ENCODE peak calls at places on chromosome X, in seven cellular contexts. B is RWPE2, W is lung, A is kidney, L is Peyer's patch, H is small intestine, E is GM23248. K is an unnamed sample.
A peak's percentile ranks its signal among the peaks of the same experiment; 100 is the strongest.

GRCh38 chrX:22134681-22135080 is 102.6 kb downstream of the PHEX start:
- DNase-seq in A (no peak), H (no peak), L (no peak), B (no peak), W (no peak), E (peak; percentile 82), K (no peak)

GRCh38 chrX:31099536-31100090 is 27.8 kb upstream of the FTHL17 start:
- DNase-seq in W (no peak), E (no peak), A (no peak), B (no peak), L (no peak), H (no peak), K (no peak)

GRCh38 chrX:15146515-15146914 is 123.4 kb downstream of the ASB9 start:
- DNase-seq in W (no peak), E (peak; percentile 17), B (no peak), L (no peak), A (no peak), H (peak; percentile 4), K (no peak)

GRCh38 chrX:8304668-8305067 is 133.6 kb upstream of the VCX2 start:
- DNase-seq in E (no peak), L (no peak), B (no peak), W (no peak), H (no peak), A (no peak), K (no peak)

GRCh38 chrX:141936080-141936479 is 32.4 kb downstream of the MAGEC1 start:
- DNase-seq in L (no peak), W (no peak), A (no peak), H (no peak), E (no peak), B (no peak), K (no peak)

GRCh38 chrX:9676311-9676710 is 89.3 kb downstream of the GPR143 start:
- DNase-seq in W (no peak), A (no peak), L (no peak), B (no peak), E (peak; percentile 32), H (no peak), K (no peak)

GRCh38 chrX:78237127-78237526 is 90.3 kb downstream of the CYSLTR1 start:
- DNase-seq in B (no peak), H (no peak), W (no peak), E (no peak), L (no peak), A (no peak), K (no peak)

GRCh38 chrX:31449975-31450374 is 378.1 kb upstream of the FTHL17 start:
- DNase-seq in E (peak; percentile 48), W (no peak), L (no peak), A (no peak), B (no peak), H (no peak), K (no peak)

GRCh38 chrX:150934453-150934852 is 36.0 kb upstream of the CD99L2 start:
- DNase-seq in W (no peak), A (no peak), E (peak; percentile 85), H (no peak), L (no peak), B (no peak), K (no peak)

GRCh38 chrX:17654116-17654515 is 83.2 kb upstream of the SCML1 start:
- DNase-seq in H (no peak), A (no peak), B (no peak), W (no peak), E (no peak), L (no peak), K (no peak)

GRCh38 chrX:24034485-24034884 is 7.5 kb upstream of the KLHL15 start:
- DNase-seq in B (no peak), H (no peak), A (no peak), E (no peak), W (no peak), L (no peak), K (no peak)

DNA sequence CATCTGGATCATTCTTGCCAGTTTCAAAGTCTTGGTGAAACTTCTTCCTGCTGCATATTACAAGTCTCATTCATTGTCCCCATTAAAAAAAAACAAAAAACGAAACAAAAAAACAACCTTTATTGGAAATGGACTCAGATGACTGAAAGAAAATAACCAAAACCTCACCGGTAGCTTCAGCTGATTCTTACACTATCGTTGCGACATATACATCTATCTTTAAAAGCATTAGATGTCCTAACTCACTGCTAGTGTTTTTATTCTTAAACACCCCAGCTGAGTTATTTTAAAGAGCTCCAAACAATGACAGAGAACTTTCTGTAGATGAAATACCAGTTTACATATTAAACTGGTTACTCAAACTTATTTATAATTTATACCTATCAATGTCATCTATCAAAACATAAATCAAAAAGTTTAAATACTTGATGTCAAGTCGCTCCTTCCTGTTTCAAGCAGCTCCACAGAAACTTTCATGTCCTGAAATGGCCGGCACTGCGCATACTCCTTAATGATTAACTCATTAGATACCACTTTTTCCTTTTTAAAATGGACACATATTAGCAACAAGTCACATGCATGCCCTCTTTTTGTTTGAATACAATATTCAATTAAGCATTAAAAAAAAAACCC is 87.2 kb downstream of the HPRT1 start:
- DNase-seq in H (no peak), B (no peak), W (no peak), L (no peak), E (peak; percentile 64), A (no peak), K (no peak)
- H3K4me3 ChIP-seq in H (no peak overlapping the region), B (peak overlapping the region; percentile 94), W (no peak overlapping the region), L (no peak overlapping the region), E (peak overlapping the region; percentile 98), A (peak overlapping the region; percentile 81), K (no peak overlapping the region)

GRCh38 chrX:153476628-153477027 is 6.3 kb upstream of the HAUS7 start:
- DNase-seq in H (no peak), W (no peak), E (peak; percentile 39), L (no peak), B (no peak), A (no peak), K (peak; percentile 87)
- H3K27ac ChIP-seq in H (no peak overlapping the region), W (peak overlapping the region; percentile 62), E (peak overlapping the region; percentile 77), L (no peak overlapping the region), B (no peak overlapping the region), A (no peak overlapping the region), K (peak overlapping the region; percentile 91)

GRCh38 chrX:118736394-118737010 is 9.1 kb downstream of the IL13RA1 start:
- DNase-seq in H (no peak), B (no peak), L (no peak), E (no peak), A (no peak), W (no peak), K (no peak)
- H3K4me3 ChIP-seq in H (no peak overlapping the region), B (no peak overlapping the region), L (no peak overlapping the region), E (no peak overlapping the region), A (no peak overlapping the region), W (no peak overlapping the region), K (no peak overlapping the region)

GRCh38 chrX:94178145-94178790 is 504.3 kb downstream of the FAM133A start:
- DNase-seq in L (no peak), B (no peak), A (no peak), W (no peak), E (peak; percentile 1), H (no peak), K (no peak)
- H3K27ac ChIP-seq in L (no peak overlapping the region), B (peak overlapping the region; percentile 19), A (no peak overlapping the region), W (no peak overlapping the region), E (no peak overlapping the region), H (no peak overlapping the region), K (no peak overlapping the region)

GRCh38 chrX:12954981-12955380 is 19.9 kb upstream of the TMSB4X start:
- DNase-seq in W (no peak), B (no peak), A (no peak), H (no peak), L (no peak), E (no peak), K (no peak)
- H3K4me3 ChIP-seq in W (no peak overlapping the region), B (no peak overlapping the region), A (no peak overlapping the region), H (no peak overlapping the region), L (no peak overlapping the region), E (no peak overlapping the region), K (no peak overlapping the region)